ENCODE peak calls at places on chromosomes 11 and 22, in ten cellular contexts. One of them, this sample, is unnamed.

GRCh38 chr22:38270091-38270972 is 2.5 kb downstream of the TMEM184B start:
- DNase-seq in CD8-positive, alpha-beta memory T cell: no peak
- DNase-seq in hepatocyte: no peak
- DNase-seq in cardiac fibroblast: peak
- DNase-seq in neural progenitor cell: no peak
- DNase-seq in fibroblast of mammary gland: no peak
- DNase-seq in CD8-positive, alpha-beta T cell: no peak
- DNase-seq in tibial artery: no peak
- DNase-seq in effector memory CD4-positive, alpha-beta T cell: no peak
- DNase-seq in uterus: no peak
- DNase-seq in this sample: no peak

GRCh38 chr11:93225642-93226041 is 27.9 kb upstream of the SLC36A4 start:
- DNase-seq in CD8-positive, alpha-beta memory T cell: no peak
- DNase-seq in hepatocyte: no peak
- DNase-seq in cardiac fibroblast: peak
- DNase-seq in neural progenitor cell: no peak
- DNase-seq in fibroblast of mammary gland: peak
- DNase-seq in CD8-positive, alpha-beta T cell: no peak
- DNase-seq in tibial artery: no peak
- DNase-seq in effector memory CD4-positive, alpha-beta T cell: no peak
- DNase-seq in uterus: no peak
- DNase-seq in this sample: no peak

GRCh38 chr11:74472030-74472429 is 4.7 kb upstream of the KCNE3 start:
- DNase-seq in CD8-positive, alpha-beta memory T cell: no peak
- DNase-seq in hepatocyte: no peak
- DNase-seq in cardiac fibroblast: no peak
- DNase-seq in neural progenitor cell: no peak
- DNase-seq in fibroblast of mammary gland: no peak
- DNase-seq in CD8-positive, alpha-beta T cell: no peak
- DNase-seq in tibial artery: no peak
- DNase-seq in effector memory CD4-positive, alpha-beta T cell: no peak
- DNase-seq in uterus: no peak
- DNase-seq in this sample: no peak

GRCh38 chr11:120391297-120391696 is 55.1 kb downstream of the ARHGEF12 start:
- DNase-seq in CD8-positive, alpha-beta memory T cell: no peak
- DNase-seq in hepatocyte: peak
- DNase-seq in cardiac fibroblast: no peak
- DNase-seq in neural progenitor cell: peak
- DNase-seq in fibroblast of mammary gland: no peak
- DNase-seq in CD8-positive, alpha-beta T cell: no peak
- DNase-seq in tibial artery: no peak
- DNase-seq in effector memory CD4-positive, alpha-beta T cell: no peak
- DNase-seq in uterus: no peak
- DNase-seq in this sample: no peak

GRCh38 chr11:119742263-119742861 is 13.4 kb upstream of the NECTIN1 start:
- DNase-seq in CD8-positive, alpha-beta memory T cell: no peak
- DNase-seq in hepatocyte: peak
- DNase-seq in cardiac fibroblast: no peak
- DNase-seq in neural progenitor cell: peak
- DNase-seq in fibroblast of mammary gland: no peak
- DNase-seq in CD8-positive, alpha-beta T cell: no peak
- DNase-seq in tibial artery: no peak
- DNase-seq in effector memory CD4-positive, alpha-beta T cell: no peak
- DNase-seq in uterus: peak
- DNase-seq in this sample: peak

GRCh38 chr11:69920500-69921428 is 101.5 kb upstream of the FGF3 start:
- DNase-seq in CD8-positive, alpha-beta memory T cell: peak
- DNase-seq in hepatocyte: no peak
- DNase-seq in cardiac fibroblast: no peak
- DNase-seq in neural progenitor cell: no peak
- DNase-seq in fibroblast of mammary gland: no peak
- DNase-seq in CD8-positive, alpha-beta T cell: no peak
- DNase-seq in tibial artery: peak
- DNase-seq in effector memory CD4-positive, alpha-beta T cell: no peak
- DNase-seq in uterus: peak
- DNase-seq in this sample: peak

GRCh38 chr11:83285131-83285770 is 916 bp downstream of the CCDC90B start:
- DNase-seq in CD8-positive, alpha-beta memory T cell: no peak
- DNase-seq in hepatocyte: no peak
- DNase-seq in cardiac fibroblast: no peak
- DNase-seq in neural progenitor cell: no peak
- DNase-seq in fibroblast of mammary gland: no peak
- DNase-seq in CD8-positive, alpha-beta T cell: no peak
- DNase-seq in tibial artery: no peak
- DNase-seq in effector memory CD4-positive, alpha-beta T cell: no peak
- DNase-seq in uterus: no peak
- DNase-seq in this sample: no peak

GRCh38 chr11:30196400-30197206 is 34.2 kb upstream of the FSHB start:
- DNase-seq in CD8-positive, alpha-beta memory T cell: peak
- DNase-seq in hepatocyte: peak
- DNase-seq in cardiac fibroblast: peak
- DNase-seq in neural progenitor cell: peak
- DNase-seq in fibroblast of mammary gland: peak
- DNase-seq in CD8-positive, alpha-beta T cell: peak
- DNase-seq in tibial artery: peak
- DNase-seq in effector memory CD4-positive, alpha-beta T cell: no peak
- DNase-seq in uterus: peak
- DNase-seq in this sample: peak

GRCh38 chr11:108906826-108907225 is 242.0 kb downstream of the DDX10 start:
- DNase-seq in CD8-positive, alpha-beta memory T cell: no peak
- DNase-seq in hepatocyte: no peak
- DNase-seq in cardiac fibroblast: peak
- DNase-seq in neural progenitor cell: no peak
- DNase-seq in fibroblast of mammary gland: peak
- DNase-seq in CD8-positive, alpha-beta T cell: no peak
- DNase-seq in tibial artery: no peak
- DNase-seq in effector memory CD4-positive, alpha-beta T cell: no peak
- DNase-seq in uterus: no peak
- DNase-seq in this sample: no peak

DNA sequence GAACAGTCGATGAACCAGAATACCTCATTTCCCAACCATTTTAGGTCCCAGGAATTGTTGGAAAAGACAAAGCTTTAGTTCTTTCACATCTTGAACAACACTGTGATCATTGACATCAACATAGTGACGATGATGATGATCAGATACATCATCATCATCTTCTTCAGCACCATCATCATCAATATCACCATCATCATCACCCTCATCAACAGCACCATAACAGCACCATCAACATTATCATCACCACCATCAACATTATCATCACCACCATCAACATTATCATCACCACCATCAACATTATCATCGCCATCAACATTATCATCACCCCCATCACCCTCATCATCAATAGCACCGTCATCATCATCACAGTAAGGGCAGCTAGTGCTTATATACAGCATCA is 8.8 kb downstream of the SCUBE1 start:
- DNase-seq in CD8-positive, alpha-beta memory T cell: no peak
- DNase-seq in hepatocyte: no peak
- DNase-seq in cardiac fibroblast: no peak
- DNase-seq in neural progenitor cell: no peak
- DNase-seq in fibroblast of mammary gland: no peak
- DNase-seq in CD8-positive, alpha-beta T cell: no peak
- DNase-seq in tibial artery: no peak
- DNase-seq in effector memory CD4-positive, alpha-beta T cell: no peak
- DNase-seq in uterus: no peak
- DNase-seq in this sample: no peak
- H3K4me3 ChIP-seq in CD8-positive, alpha-beta memory T cell: no peak
- H3K4me3 ChIP-seq in hepatocyte: no peak
- H3K4me3 ChIP-seq in cardiac fibroblast: no peak
- H3K4me3 ChIP-seq in neural progenitor cell: no peak
- H3K4me3 ChIP-seq in fibroblast of mammary gland: no peak
- H3K4me3 ChIP-seq in CD8-positive, alpha-beta T cell: no peak
- H3K4me3 ChIP-seq in tibial artery: no peak
- H3K4me3 ChIP-seq in effector memory CD4-positive, alpha-beta T cell: no peak
- H3K4me3 ChIP-seq in uterus: no peak
- H3K4me3 ChIP-seq in this sample: no peak

GRCh38 chr22:44669725-44670027 is 32.3 kb upstream of the PRR5 start:
- DNase-seq in CD8-positive, alpha-beta memory T cell: no peak
- DNase-seq in hepatocyte: no peak
- DNase-seq in cardiac fibroblast: no peak
- DNase-seq in neural progenitor cell: peak
- DNase-seq in fibroblast of mammary gland: peak
- DNase-seq in CD8-positive, alpha-beta T cell: no peak
- DNase-seq in tibial artery: no peak
- DNase-seq in effector memory CD4-positive, alpha-beta T cell: no peak
- DNase-seq in uterus: no peak
- DNase-seq in this sample: peak
- H3K4me3 ChIP-seq in CD8-positive, alpha-beta memory T cell: peak
- H3K4me3 ChIP-seq in hepatocyte: no peak
- H3K4me3 ChIP-seq in cardiac fibroblast: no peak
- H3K4me3 ChIP-seq in neural progenitor cell: peak
- H3K4me3 ChIP-seq in fibroblast of mammary gland: no peak
- H3K4me3 ChIP-seq in CD8-positive, alpha-beta T cell: no peak
- H3K4me3 ChIP-seq in tibial artery: no peak
- H3K4me3 ChIP-seq in effector memory CD4-positive, alpha-beta T cell: peak
- H3K4me3 ChIP-seq in uterus: no peak
- H3K4me3 ChIP-seq in this sample: no peak

DNA sequence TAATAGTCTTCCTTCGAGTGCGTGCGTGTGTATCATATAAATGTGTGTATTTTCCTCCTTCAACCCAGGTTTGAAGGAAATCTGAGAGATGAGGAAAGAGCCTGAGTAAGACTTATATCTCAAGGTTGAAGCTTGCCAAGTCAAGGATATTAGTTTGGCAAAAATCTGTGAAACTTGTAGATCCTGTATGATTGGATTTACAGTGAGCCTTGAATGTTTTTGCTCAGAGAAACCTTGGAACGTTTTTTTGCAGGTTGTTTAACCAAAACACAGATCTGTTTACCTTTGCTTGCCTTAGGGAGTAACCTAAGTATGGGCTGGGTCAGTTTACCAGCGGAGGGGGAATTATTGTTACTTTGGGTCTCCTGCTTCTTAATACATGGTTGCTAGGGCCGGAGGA is 35.9 kb upstream of the SORL1-AS1 start:
- DNase-seq in CD8-positive, alpha-beta memory T cell: no peak
- DNase-seq in hepatocyte: no peak
- DNase-seq in cardiac fibroblast: no peak
- DNase-seq in neural progenitor cell: no peak
- DNase-seq in fibroblast of mammary gland: no peak
- DNase-seq in CD8-positive, alpha-beta T cell: no peak
- DNase-seq in tibial artery: no peak
- DNase-seq in effector memory CD4-positive, alpha-beta T cell: no peak
- DNase-seq in uterus: no peak
- DNase-seq in this sample: no peak
- H3K4me3 ChIP-seq in CD8-positive, alpha-beta memory T cell: no peak
- H3K4me3 ChIP-seq in hepatocyte: no peak
- H3K4me3 ChIP-seq in cardiac fibroblast: no peak
- H3K4me3 ChIP-seq in neural progenitor cell: no peak
- H3K4me3 ChIP-seq in fibroblast of mammary gland: no peak
- H3K4me3 ChIP-seq in CD8-positive, alpha-beta T cell: no peak
- H3K4me3 ChIP-seq in tibial artery: no peak
- H3K4me3 ChIP-seq in effector memory CD4-positive, alpha-beta T cell: no peak
- H3K4me3 ChIP-seq in uterus: no peak
- H3K4me3 ChIP-seq in this sample: no peak

DNA sequence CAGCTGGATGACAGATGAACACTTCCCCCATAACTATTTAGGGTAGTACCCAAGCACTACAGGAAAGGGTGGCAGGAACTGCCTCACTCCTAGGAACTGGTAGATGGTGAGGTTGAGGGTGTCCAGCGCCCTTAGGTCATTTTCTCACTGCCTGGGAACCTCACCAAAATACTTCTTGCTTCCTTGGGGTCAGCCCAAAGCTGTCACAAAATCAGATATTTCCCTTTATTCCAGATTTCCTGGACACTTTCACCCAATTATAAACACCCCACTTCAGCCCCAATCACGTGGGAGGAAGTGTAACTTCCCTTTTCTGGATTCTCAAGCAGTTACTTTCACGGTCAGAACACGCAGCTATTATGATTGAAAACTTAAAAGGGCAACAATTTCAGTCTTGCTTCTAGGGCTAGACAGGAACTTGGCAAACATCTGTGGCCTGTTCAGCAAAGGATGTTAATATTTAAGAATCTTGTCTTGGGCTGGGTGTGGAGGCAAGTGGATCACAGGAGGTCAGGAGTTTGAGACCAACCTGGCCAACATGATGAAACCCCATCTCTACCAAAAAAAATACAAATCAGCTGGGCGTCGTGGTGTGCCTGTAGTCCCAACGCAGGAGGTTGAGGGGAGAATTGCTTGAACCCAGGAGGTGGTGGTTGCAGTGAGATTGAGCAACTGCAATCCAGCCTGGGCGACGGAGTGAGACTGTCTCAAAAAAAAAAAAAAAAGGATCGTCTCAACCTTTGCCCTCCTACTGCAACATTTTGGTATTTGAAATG is 4.0 kb downstream of the FTH1 start:
- DNase-seq in CD8-positive, alpha-beta memory T cell: no peak
- DNase-seq in hepatocyte: no peak
- DNase-seq in cardiac fibroblast: peak
- DNase-seq in neural progenitor cell: no peak
- DNase-seq in fibroblast of mammary gland: peak
- DNase-seq in CD8-positive, alpha-beta T cell: no peak
- DNase-seq in tibial artery: peak
- DNase-seq in effector memory CD4-positive, alpha-beta T cell: no peak
- DNase-seq in uterus: peak
- DNase-seq in this sample: peak
- H3K4me3 ChIP-seq in CD8-positive, alpha-beta memory T cell: no peak
- H3K4me3 ChIP-seq in hepatocyte: no peak
- H3K4me3 ChIP-seq in cardiac fibroblast: peak
- H3K4me3 ChIP-seq in neural progenitor cell: no peak
- H3K4me3 ChIP-seq in fibroblast of mammary gland: no peak
- H3K4me3 ChIP-seq in CD8-positive, alpha-beta T cell: no peak
- H3K4me3 ChIP-seq in tibial artery: no peak
- H3K4me3 ChIP-seq in effector memory CD4-positive, alpha-beta T cell: no peak
- H3K4me3 ChIP-seq in uterus: no peak
- H3K4me3 ChIP-seq in this sample: no peak

DNA sequence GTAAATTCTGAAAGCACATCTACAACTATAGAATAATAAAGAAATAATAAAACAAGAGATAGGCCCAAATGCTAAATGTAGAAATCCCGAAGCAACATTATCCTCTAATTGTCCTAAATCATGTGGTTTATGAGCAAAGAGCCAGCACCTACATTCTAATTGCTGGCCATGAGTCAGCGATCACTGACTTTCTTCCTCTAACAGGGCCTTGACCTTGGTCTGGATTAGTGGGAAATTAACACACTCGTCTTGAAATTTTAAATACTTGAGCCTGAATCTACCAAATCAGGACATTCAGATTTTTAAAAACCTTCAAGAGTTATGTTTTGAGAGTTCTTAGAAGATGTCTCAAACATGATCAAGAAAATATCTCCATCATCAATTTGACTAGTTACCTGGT is 727.6 kb downstream of the METTL15 start:
- DNase-seq in CD8-positive, alpha-beta memory T cell: no peak
- DNase-seq in hepatocyte: peak
- DNase-seq in cardiac fibroblast: peak
- DNase-seq in neural progenitor cell: no peak
- DNase-seq in fibroblast of mammary gland: peak
- DNase-seq in CD8-positive, alpha-beta T cell: no peak
- DNase-seq in tibial artery: no peak
- DNase-seq in effector memory CD4-positive, alpha-beta T cell: no peak
- DNase-seq in uterus: no peak
- DNase-seq in this sample: no peak
- H3K4me3 ChIP-seq in CD8-positive, alpha-beta memory T cell: no peak
- H3K4me3 ChIP-seq in hepatocyte: no peak
- H3K4me3 ChIP-seq in cardiac fibroblast: no peak
- H3K4me3 ChIP-seq in neural progenitor cell: no peak
- H3K4me3 ChIP-seq in fibroblast of mammary gland: no peak
- H3K4me3 ChIP-seq in CD8-positive, alpha-beta T cell: no peak
- H3K4me3 ChIP-seq in tibial artery: no peak
- H3K4me3 ChIP-seq in effector memory CD4-positive, alpha-beta T cell: no peak
- H3K4me3 ChIP-seq in uterus: no peak
- H3K4me3 ChIP-seq in this sample: no peak

This sample was measured in aorta.